ENCODE peak calls at places on chromosome 4, in six cellular contexts. A is MM.1S, E is sigmoid colon, V is GM23248, X is cardiac muscle cell, Q is psoas muscle. L is an unnamed sample.

GRCh38 chr4:185914583-185915199 is 102.7 kb upstream of the SORBS2 start:
- DNase-seq in A (no peak), E (no peak), V (no peak), X (no peak), Q (no peak), L (no peak)

GRCh38 chr4:170025523-170026252 is 507 bp downstream of the MFAP3L start:
- DNase-seq in A (no peak), E (peak; percentile 72), V (peak; percentile 41), X (peak; percentile 30), Q (no peak), L (peak; percentile 86)

GRCh38 chr4:118975487-118976192 is 87.0 kb downstream of the SYNPO2 start:
- DNase-seq in A (no peak), E (no peak), V (no peak), X (no peak), Q (no peak), L (no peak)

GRCh38 chr4:99998062-99998880 is 48.2 kb upstream of the H2AZ1 start:
- DNase-seq in A (peak; percentile 56), E (no peak), V (peak; percentile 68), X (peak; percentile 17), Q (no peak), L (no peak)

GRCh38 chr4:39698424-39699009 is 581 bp downstream of the UBE2K start:
- DNase-seq in A (peak; percentile 21), E (peak; percentile 72), V (peak; percentile 61), X (peak; percentile 59), Q (peak; percentile 35), L (peak; percentile 85)

GRCh38 chr4:13656569-13656988 is 29.1 kb upstream of the BOD1L1 start:
- DNase-seq in A (peak; percentile 55), E (peak; percentile 66), V (peak; percentile 88), X (peak; percentile 60), Q (peak; percentile 49), L (peak; percentile 44)

GRCh38 chr4:54233128-54233696 is 4.1 kb downstream of the PDGFRA start:
- DNase-seq in A (peak; percentile 80), E (peak; percentile 90), V (peak; percentile 95), X (peak; percentile 93), Q (peak; percentile 88), L (peak; percentile 87)

GRCh38 chr4:133058701-133059100 is 90.4 kb upstream of the PCDH10 start:
- DNase-seq in A (no peak), E (no peak), V (no peak), X (peak; percentile 47), Q (no peak), L (no peak)

GRCh38 chr4:153725070-153725810 is 34.6 kb downstream of the RNF175 start:
- DNase-seq in A (no peak), E (no peak), V (no peak), X (no peak), Q (no peak), L (no peak)

GRCh38 chr4:47668810-47669408 is 169.0 kb downstream of the CORIN start:
- DNase-seq in A (peak; percentile 63), E (no peak), V (peak; percentile 66), X (peak; percentile 66), Q (no peak), L (no peak)

GRCh38 chr4:84852081-84852480 is 114.4 kb downstream of the WDFY3 start:
- DNase-seq in A (no peak), E (no peak), V (no peak), X (no peak), Q (no peak), L (no peak)

GRCh38 chr4:100017627-100018310 is 67.7 kb upstream of the H2AZ1 start:
- DNase-seq in A (no peak), E (no peak), V (no peak), X (no peak), Q (no peak), L (no peak)

GRCh38 chr4:88177981-88178632 is 19.7 kb upstream of the ABCG2 start:
- DNase-seq in A (peak; percentile 93), E (no peak), V (peak; percentile 57), X (peak; percentile 27), Q (no peak), L (no peak)

DNA sequence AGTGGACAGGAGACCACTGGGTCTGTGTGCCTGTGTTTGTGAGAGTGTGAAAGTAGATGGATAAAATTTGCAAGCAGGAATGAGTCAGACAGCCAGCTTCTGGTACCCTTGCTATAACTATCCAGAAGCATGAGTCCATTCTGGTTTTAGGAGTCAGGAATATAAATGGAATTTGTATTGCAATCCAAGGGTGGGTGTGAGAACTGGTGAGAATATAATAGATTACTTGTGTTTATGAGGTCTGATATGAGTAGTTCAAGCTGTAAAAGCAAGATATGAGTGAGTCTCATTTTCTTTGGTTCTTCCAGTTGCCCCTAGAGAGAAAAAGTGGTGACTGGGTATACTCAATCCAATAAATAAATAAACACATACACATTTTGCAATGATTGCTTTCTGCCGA is 212.7 kb upstream of the TAPT1 start:
- DNase-seq in A (no peak), E (no peak), V (peak; percentile 76), X (no peak), Q (no peak), L (no peak)
- H3K27ac ChIP-seq in A (no peak overlapping the region), E (no peak overlapping the region), V (peak overlapping the region; percentile 28), X (no peak overlapping the region), Q (no peak overlapping the region), L (no peak overlapping the region)

GRCh38 chr4:61461956-61462355 is 261.8 kb downstream of the ADGRL3 start:
- DNase-seq in A (no peak), E (no peak), V (no peak), X (no peak), Q (no peak), L (no peak)

GRCh38 chr4:61468091-61468720 is 268.1 kb downstream of the ADGRL3 start:
- DNase-seq in A (no peak), E (no peak), V (no peak), X (no peak), Q (no peak), L (no peak)

GRCh38 chr4:61462451-61463326 is 262.6 kb downstream of the ADGRL3 start:
- DNase-seq in A (no peak), E (no peak), V (no peak), X (no peak), Q (no peak), L (no peak)
- H3K4me3 ChIP-seq in A (no peak overlapping the region), E (no peak overlapping the region), V (no peak overlapping the region), X (no peak overlapping the region), Q (no peak overlapping the region), L (no peak overlapping the region)

DNA sequence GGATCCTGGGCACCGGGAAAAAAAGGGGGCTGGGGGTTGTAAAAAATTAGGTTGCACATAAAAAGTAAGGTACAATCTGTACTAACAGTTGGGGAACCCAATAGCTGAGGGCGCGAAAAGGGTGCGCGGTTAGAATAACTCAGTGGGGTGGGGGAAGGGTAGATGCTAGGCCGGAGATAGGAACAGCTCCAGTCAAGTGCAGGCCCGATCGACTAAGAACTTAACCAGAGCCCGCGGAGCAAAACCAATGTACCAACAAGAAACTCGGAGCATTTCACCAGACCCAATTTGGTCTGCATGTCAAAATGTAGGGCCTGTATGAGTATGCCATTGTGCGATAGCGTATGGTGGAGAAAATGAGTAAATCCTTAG is 1.3 kb downstream of the HNRNPD start:
- DNase-seq in A (peak; percentile 65), E (peak; percentile 68), V (peak; percentile 58), X (peak; percentile 75), Q (no peak), L (peak; percentile 54)
- H3K27ac ChIP-seq in A (peak overlapping the region; percentile 99), E (peak overlapping the region; percentile 100), V (peak overlapping the region; percentile 88), X (peak overlapping the region; percentile 100), Q (peak overlapping the region; percentile 95), L (peak overlapping the region; percentile 99)

GRCh38 chr4:109432203-109432602 is 1.4 kb upstream of the SEC24B start:
- DNase-seq in A (no peak), E (no peak), V (no peak), X (no peak), Q (no peak), L (no peak)
- H3K4me3 ChIP-seq in A (no peak overlapping the region), E (no peak overlapping the region), V (peak overlapping the region; percentile 82), X (no peak overlapping the region), Q (no peak overlapping the region), L (no peak overlapping the region)

GRCh38 chr4:113979973-113980615 is 647 bp upstream of the ARSJ start:
- DNase-seq in A (no peak), E (no peak), V (peak; percentile 34), X (no peak), Q (no peak), L (no peak)

GRCh38 chr4:113978105-113978504 is 1.3 kb downstream of the ARSJ start:
- DNase-seq in A (no peak), E (no peak), V (no peak), X (no peak), Q (no peak), L (no peak)

GRCh38 chr4:113976937-113977855 is 2.3 kb downstream of the ARSJ start:
- DNase-seq in A (no peak), E (no peak), V (peak; percentile 52), X (no peak), Q (no peak), L (no peak)

GRCh38 chr4:113979157-113979972 is at the start of gene ARSJ:
- DNase-seq in A (no peak), E (peak; percentile 81), V (peak; percentile 91), X (peak; percentile 73), Q (peak; percentile 66), L (peak; percentile 87)

DNA sequence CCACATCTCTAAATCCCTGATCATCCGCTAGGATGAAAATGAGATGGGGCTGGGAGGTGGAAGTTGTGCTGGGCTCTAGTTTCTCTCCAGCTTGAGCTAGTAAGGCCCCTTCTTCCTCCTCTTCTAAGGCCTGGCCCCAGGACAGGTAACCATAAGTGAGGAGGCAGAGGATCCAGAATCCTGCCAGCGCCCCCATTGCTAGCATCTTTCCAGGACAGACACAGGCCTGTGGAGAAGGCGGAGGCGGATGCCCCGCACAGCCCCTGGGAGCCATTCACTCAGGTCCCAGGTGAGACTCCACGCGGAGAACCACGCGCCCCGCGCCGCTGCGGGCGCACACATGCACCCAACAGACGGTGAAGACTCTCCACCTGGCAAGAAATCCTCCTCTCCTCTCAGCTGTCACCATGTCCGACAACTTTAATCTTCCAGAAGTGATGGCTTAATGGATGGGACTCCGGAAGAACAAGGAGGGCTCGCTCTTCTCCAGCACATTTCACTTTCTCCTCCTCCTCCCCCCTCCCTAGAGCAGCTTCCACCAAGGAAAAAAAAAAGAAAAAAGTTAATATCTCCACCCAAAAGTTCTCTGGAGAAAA is 788 bp downstream of the ARSJ start:
- DNase-seq in A (no peak), E (no peak), V (peak; percentile 21), X (no peak), Q (no peak), L (peak; percentile 80)
- H3K27ac ChIP-seq in A (no peak overlapping the region), E (peak overlapping the region; percentile 91), V (peak overlapping the region; percentile 80), X (no peak overlapping the region), Q (no peak overlapping the region), L (peak overlapping the region; percentile 94)

DNA sequence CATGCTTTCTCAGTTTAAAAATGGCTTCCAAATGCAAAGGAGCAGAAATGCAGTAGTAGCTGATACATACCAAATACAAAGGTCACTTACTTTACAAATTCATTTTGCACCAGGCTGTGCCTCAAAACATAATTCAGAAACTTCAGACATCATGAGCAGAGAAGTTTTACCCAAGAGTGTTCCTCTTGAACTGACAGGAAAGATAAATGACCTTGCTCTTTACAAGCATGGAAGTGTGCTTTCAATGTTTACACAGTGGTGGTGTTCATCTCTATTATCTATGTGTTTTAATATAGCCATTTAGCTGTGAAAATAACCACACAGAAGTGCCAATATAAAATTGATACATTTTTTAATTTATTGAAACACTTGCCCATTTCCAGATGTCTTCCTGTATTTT is 383.4 kb downstream of the ANKRD50 start:
- DNase-seq in A (no peak), E (no peak), V (no peak), X (peak; percentile 50), Q (no peak), L (no peak)
- H3K4me3 ChIP-seq in A (no peak overlapping the region), E (no peak overlapping the region), V (no peak overlapping the region), X (no peak overlapping the region), Q (no peak overlapping the region), L (no peak overlapping the region)

L was measured in left lung.